ENCODE peak calls at places on chromosomes 13 and 19, in eight cellular contexts. One of them, this sample, is unnamed.

GRCh38 chr19:36707134-36707533 is 19.7 kb downstream of the ZNF567 start:
- DNase-seq in psoas muscle: no peak
- DNase-seq in upper lobe of left lung: no peak
- DNase-seq in left lung: no peak
- DNase-seq in sigmoid colon: no peak
- DNase-seq in fibroblast of lung: no peak
- DNase-seq in body of pancreas: no peak
- DNase-seq in Panc1: no peak
- DNase-seq in this sample: no peak

GRCh38 chr13:20349564-20350379 is 117.7 kb upstream of the GJB6 start:
- DNase-seq in sigmoid colon: no peak
- DNase-seq in upper lobe of left lung: peak; percentile 51
- DNase-seq in body of pancreas: peak; percentile 16
- DNase-seq in left lung: no peak
- DNase-seq in psoas muscle: peak; percentile 78
- DNase-seq in fibroblast of lung: no peak
- DNase-seq in Panc1: no peak
- DNase-seq in this sample: no peak

GRCh38 chr19:8396563-8397203 is 6.5 kb downstream of the RAB11B start:
- DNase-seq in fibroblast of lung: peak; percentile 53
- DNase-seq in left lung: peak; percentile 60
- DNase-seq in sigmoid colon: peak; percentile 86
- DNase-seq in Panc1: peak; percentile 18
- DNase-seq in body of pancreas: peak; percentile 71
- DNase-seq in upper lobe of left lung: peak; percentile 88
- DNase-seq in psoas muscle: peak; percentile 83
- DNase-seq in this sample: peak; percentile 62

GRCh38 chr13:20461481-20461859 is 64.2 kb downstream of the CRYL1 start:
- DNase-seq in Panc1: no peak
- DNase-seq in fibroblast of lung: no peak
- DNase-seq in sigmoid colon: no peak
- DNase-seq in upper lobe of left lung: no peak
- DNase-seq in psoas muscle: no peak
- DNase-seq in body of pancreas: no peak
- DNase-seq in left lung: no peak
- DNase-seq in this sample: no peak

GRCh38 chr19:42113641-42114348 is 18.5 kb downstream of the POU2F2 start:
- DNase-seq in fibroblast of lung: peak; percentile 87
- DNase-seq in Panc1: peak; percentile 43
- DNase-seq in upper lobe of left lung: no peak
- DNase-seq in sigmoid colon: no peak
- DNase-seq in left lung: no peak
- DNase-seq in psoas muscle: peak; percentile 67
- DNase-seq in body of pancreas: no peak
- DNase-seq in this sample: peak; percentile 60

GRCh38 chr19:56321981-56322558 is 7.4 kb upstream of the ZSCAN5A start:
- DNase-seq in psoas muscle: no peak
- DNase-seq in body of pancreas: no peak
- DNase-seq in Panc1: no peak
- DNase-seq in left lung: no peak
- DNase-seq in upper lobe of left lung: no peak
- DNase-seq in sigmoid colon: no peak
- DNase-seq in fibroblast of lung: no peak
- DNase-seq in this sample: no peak

GRCh38 chr19:38975214-38975860 is at the start of gene FBXO17:
- DNase-seq in psoas muscle: peak; percentile 65
- DNase-seq in Panc1: peak; percentile 81
- DNase-seq in body of pancreas: peak; percentile 69
- DNase-seq in upper lobe of left lung: peak; percentile 92
- DNase-seq in fibroblast of lung: peak; percentile 66
- DNase-seq in left lung: peak; percentile 40
- DNase-seq in sigmoid colon: peak; percentile 81
- DNase-seq in this sample: peak; percentile 65

GRCh38 chr13:106753241-106753640 is 185.3 kb upstream of the ARGLU1 start:
- DNase-seq in Panc1: no peak
- DNase-seq in upper lobe of left lung: no peak
- DNase-seq in sigmoid colon: no peak
- DNase-seq in left lung: no peak
- DNase-seq in body of pancreas: peak; percentile 26
- DNase-seq in psoas muscle: no peak
- DNase-seq in fibroblast of lung: no peak
- DNase-seq in this sample: no peak

GRCh38 chr13:65553328-65553727 is 1676.8 kb downstream of the PCDH9 start:
- DNase-seq in left lung: no peak
- DNase-seq in psoas muscle: no peak
- DNase-seq in upper lobe of left lung: no peak
- DNase-seq in body of pancreas: no peak
- DNase-seq in Panc1: no peak
- DNase-seq in fibroblast of lung: no peak
- DNase-seq in sigmoid colon: no peak
- DNase-seq in this sample: no peak

GRCh38 chr13:63605962-63606361 is 2190.3 kb upstream of the PCDH20 start:
- DNase-seq in fibroblast of lung: no peak
- DNase-seq in Panc1: no peak
- DNase-seq in psoas muscle: no peak
- DNase-seq in upper lobe of left lung: no peak
- DNase-seq in body of pancreas: no peak
- DNase-seq in left lung: no peak
- DNase-seq in sigmoid colon: no peak
- DNase-seq in this sample: no peak

GRCh38 chr13:101305981-101306411 is 110.3 kb downstream of the NALCN start:
- DNase-seq in body of pancreas: no peak
- DNase-seq in sigmoid colon: no peak
- DNase-seq in psoas muscle: no peak
- DNase-seq in left lung: no peak
- DNase-seq in upper lobe of left lung: no peak
- DNase-seq in Panc1: no peak
- DNase-seq in fibroblast of lung: no peak
- DNase-seq in this sample: no peak

GRCh38 chr19:1101337-1101698 is 2.5 kb upstream of the GPX4 start:
- DNase-seq in upper lobe of left lung: no peak
- DNase-seq in Panc1: no peak
- DNase-seq in body of pancreas: no peak
- DNase-seq in psoas muscle: no peak
- DNase-seq in fibroblast of lung: no peak
- DNase-seq in left lung: no peak
- DNase-seq in sigmoid colon: peak; percentile 87
- DNase-seq in this sample: no peak

DNA sequence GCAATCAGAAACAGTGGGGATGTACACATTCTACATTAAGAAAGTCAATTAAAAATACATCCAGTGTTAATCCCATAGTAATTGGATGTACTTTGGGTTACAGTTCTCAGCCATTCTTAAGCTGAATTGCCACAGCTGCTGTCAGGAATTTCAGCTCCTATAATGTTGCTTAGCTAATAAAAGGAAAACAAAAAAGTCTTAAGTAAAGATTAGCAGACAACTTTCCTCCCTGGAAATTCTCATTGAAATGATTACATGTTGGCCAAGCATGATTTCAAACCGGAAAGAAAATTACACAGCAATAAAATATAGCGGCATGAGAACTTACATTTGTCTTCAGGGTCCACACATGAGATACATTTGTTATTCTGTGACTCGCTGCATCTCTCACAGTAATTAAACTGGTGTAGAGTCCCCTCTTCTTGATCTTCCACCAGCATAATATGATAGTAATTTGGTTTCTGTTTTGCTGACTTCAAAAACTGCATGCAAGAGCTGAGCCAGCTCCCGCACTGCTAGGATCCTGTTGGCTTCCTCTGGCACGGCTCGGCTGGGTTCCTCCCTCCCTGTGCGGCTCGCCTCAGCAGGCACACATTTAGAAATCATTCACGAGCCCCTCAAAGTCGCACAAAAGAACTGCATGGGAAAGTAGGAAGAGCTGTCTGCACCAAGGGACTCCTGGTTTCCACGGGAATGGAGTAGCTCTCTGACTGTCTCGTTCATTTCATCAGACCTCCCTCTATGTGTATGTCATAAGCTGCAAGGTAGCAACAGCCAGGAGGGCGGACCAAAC is at the start of gene HTR2A:
- DNase-seq in left lung: no peak
- DNase-seq in fibroblast of lung: peak; percentile 48
- DNase-seq in psoas muscle: peak; percentile 61
- DNase-seq in body of pancreas: peak; percentile 38
- DNase-seq in Panc1: no peak
- DNase-seq in sigmoid colon: peak; percentile 66
- DNase-seq in upper lobe of left lung: peak; percentile 15
- DNase-seq in this sample: no peak
- H3K4me3 ChIP-seq in left lung: peak within 1 kb of the TSS; percentile 25
- H3K4me3 ChIP-seq in fibroblast of lung: peak within 1 kb of the TSS; percentile 7
- H3K4me3 ChIP-seq in psoas muscle: peak within 1 kb of the TSS; percentile 66
- H3K4me3 ChIP-seq in body of pancreas: no peak within 1 kb of the TSS
- H3K4me3 ChIP-seq in Panc1: peak within 1 kb of the TSS; percentile 21
- H3K4me3 ChIP-seq in sigmoid colon: peak within 1 kb of the TSS; percentile 39
- H3K4me3 ChIP-seq in upper lobe of left lung: peak within 1 kb of the TSS; percentile 31
- H3K4me3 ChIP-seq in this sample: no peak within 1 kb of the TSS

DNA sequence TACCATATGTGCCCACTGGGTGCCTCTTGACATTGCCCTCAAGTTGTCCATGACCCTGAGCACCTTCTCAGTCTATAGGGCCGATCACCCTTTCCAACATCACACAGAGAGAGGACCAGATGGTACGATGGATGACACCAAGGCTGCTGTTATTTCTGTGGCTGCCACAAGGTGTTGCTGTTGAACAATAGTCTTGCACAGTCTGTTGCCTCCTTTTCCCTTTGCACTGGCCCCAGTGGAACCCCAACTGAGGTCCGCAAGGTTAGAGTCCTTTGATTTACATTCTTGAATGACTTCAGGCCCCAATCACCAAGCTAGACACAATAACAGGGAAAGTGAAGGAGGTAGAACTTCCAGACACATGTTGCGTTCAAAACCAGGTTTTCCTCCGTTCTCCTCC is 52.0 kb downstream of the TINCR start:
- DNase-seq in psoas muscle: no peak
- DNase-seq in left lung: no peak
- DNase-seq in body of pancreas: no peak
- DNase-seq in sigmoid colon: no peak
- DNase-seq in fibroblast of lung: no peak
- DNase-seq in Panc1: no peak
- DNase-seq in upper lobe of left lung: no peak
- DNase-seq in this sample: no peak
- TF ChIP-seq CTCF in psoas muscle: no peak
- TF ChIP-seq CTCF in left lung: no peak
- TF ChIP-seq CTCF in body of pancreas: no peak
- TF ChIP-seq CTCF in sigmoid colon: no peak
- TF ChIP-seq CTCF in fibroblast of lung: peak; percentile 9
- TF ChIP-seq CTCF in Panc1: no peak
- TF ChIP-seq CTCF in upper lobe of left lung: no peak
- TF ChIP-seq CTCF in this sample: no peak

GRCh38 chr19:58277197-58277596 is 1.6 kb upstream of the ZNF8 start:
- DNase-seq in Panc1: no peak
- DNase-seq in fibroblast of lung: no peak
- DNase-seq in left lung: no peak
- DNase-seq in body of pancreas: no peak
- DNase-seq in psoas muscle: no peak
- DNase-seq in sigmoid colon: no peak
- DNase-seq in upper lobe of left lung: no peak
- DNase-seq in this sample: no peak
- H3K36me3 ChIP-seq in Panc1: no peaks in the 10 kb centered on the region
- H3K36me3 ChIP-seq in fibroblast of lung: peaks cover 2% of the 10 kb centered on the region
- H3K36me3 ChIP-seq in left lung: peaks cover 40% of the 10 kb centered on the region
- H3K36me3 ChIP-seq in body of pancreas: no peaks in the 10 kb centered on the region
- H3K36me3 ChIP-seq in psoas muscle: peaks cover 2% of the 10 kb centered on the region
- H3K36me3 ChIP-seq in sigmoid colon: peaks cover 22% of the 10 kb centered on the region
- H3K36me3 ChIP-seq in upper lobe of left lung: peaks cover 6% of the 10 kb centered on the region
- H3K36me3 ChIP-seq in this sample: peaks cover 4% of the 10 kb centered on the region

DNA sequence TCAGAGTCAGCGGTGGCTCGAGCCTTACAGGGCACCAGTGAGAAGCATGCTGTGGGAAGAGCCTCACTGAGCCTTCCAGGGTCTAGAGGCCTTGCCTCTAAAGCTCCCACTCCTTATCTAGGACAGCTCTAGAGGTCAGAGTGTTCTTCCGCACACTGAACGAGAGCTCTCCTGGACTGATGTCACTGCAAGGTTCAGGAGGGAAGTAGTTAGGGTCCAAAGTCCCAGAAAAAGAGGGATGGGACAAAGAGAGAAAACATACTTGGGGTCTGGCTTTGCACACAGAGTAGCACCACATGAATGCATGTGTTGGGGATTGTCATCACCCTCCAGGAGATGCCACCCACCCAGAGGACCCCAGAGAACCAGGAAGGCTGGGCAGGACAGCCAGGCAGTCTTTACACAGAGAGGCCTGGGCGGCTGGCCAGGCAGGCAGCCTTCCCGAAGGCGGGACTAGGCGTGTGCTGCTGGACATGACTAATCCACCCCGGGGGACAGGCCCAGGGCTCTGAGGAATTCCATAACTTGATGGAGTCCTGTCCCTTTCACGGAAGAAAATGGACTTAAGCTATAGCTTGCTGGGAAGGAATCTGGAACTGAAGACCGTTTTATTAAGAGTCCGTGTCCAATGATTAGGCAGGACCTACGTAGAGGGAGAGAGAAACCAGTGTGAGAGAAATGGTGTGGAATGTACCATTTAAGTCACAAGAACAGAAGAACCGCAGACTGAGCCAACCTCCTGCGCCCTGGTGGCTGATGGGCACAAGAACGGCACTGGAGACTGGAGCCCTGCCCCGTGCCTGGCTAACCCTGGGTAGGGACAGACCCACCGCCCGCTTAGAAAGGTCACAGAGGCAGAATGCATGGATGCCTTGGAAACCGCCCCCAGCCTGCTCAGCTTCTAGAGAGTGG is 16.7 kb upstream of the EPHX3 start:
- DNase-seq in sigmoid colon: peak; percentile 93
- DNase-seq in psoas muscle: peak; percentile 94
- DNase-seq in left lung: peak; percentile 67
- DNase-seq in body of pancreas: peak; percentile 66
- DNase-seq in Panc1: peak; percentile 2
- DNase-seq in fibroblast of lung: peak; percentile 88
- DNase-seq in upper lobe of left lung: peak; percentile 90
- DNase-seq in this sample: no peak
- H3K4me3 ChIP-seq in sigmoid colon: no peak overlapping the region
- H3K4me3 ChIP-seq in psoas muscle: no peak overlapping the region
- H3K4me3 ChIP-seq in left lung: no peak overlapping the region
- H3K4me3 ChIP-seq in body of pancreas: no peak overlapping the region
- H3K4me3 ChIP-seq in Panc1: no peak overlapping the region
- H3K4me3 ChIP-seq in fibroblast of lung: no peak overlapping the region
- H3K4me3 ChIP-seq in upper lobe of left lung: no peak overlapping the region
- H3K4me3 ChIP-seq in this sample: no peak overlapping the region